ENCODE peak calls at places on chromosomes 16 and 17, in eight cellular contexts. C is SHP77; P is nephron progenitor cell; R is neural crest cell; Z is posterior cingulate gyrus; T is stimulated activated CD4-positive, alpha-beta T cell treated with anti-CD3 and anti-CD28 coated beads, Interleukin-4, amount 100 ng/mL, for 4 hours; W is psoas muscle; H is right cardiac atrium. M is an unnamed sample.

GRCh38 chr17:82407255-82407654 is 10.9 kb upstream of the HEXD start:
- DNase-seq in C (no peak), P (no peak), R (no peak), Z (no peak), T (no peak), W (peak), H (peak), M (no peak)

GRCh38 chr16:11389631-11390565 is 44.6 kb downstream of the RMI2 start:
- DNase-seq in C (no peak), P (no peak), R (no peak), Z (no peak), T (no peak), W (no peak), H (no peak), M (no peak)

GRCh38 chr17:48632579-48633265 is 6.6 kb upstream of the HOXB9 start:
- DNase-seq in C (no peak), P (peak), R (no peak), Z (no peak), T (no peak), W (no peak), H (no peak), M (no peak)

GRCh38 chr17:53837131-53837530 is 14.4 kb downstream of the KIF2B start:
- DNase-seq in C (no peak), P (no peak), R (no peak), Z (no peak), T (no peak), W (no peak), H (no peak), M (no peak)

GRCh38 chr16:4686497-4687210 is 6.7 kb upstream of the NUDT16L1 start:
- DNase-seq in C (no peak), P (no peak), R (no peak), Z (no peak), T (no peak), W (peak), H (peak), M (peak)

GRCh38 chr17:46896991-46897390 is 26.0 kb upstream of the GOSR2 start:
- DNase-seq in C (no peak), P (no peak), R (no peak), Z (no peak), T (no peak), W (no peak), H (no peak), M (no peak)

GRCh38 chr16:50706250-50706649 is 12.8 kb downstream of the NOD2 start:
- DNase-seq in C (no peak), P (no peak), R (no peak), Z (no peak), T (no peak), W (no peak), H (no peak), M (no peak)

GRCh38 chr16:69941251-69942098 is 9.7 kb upstream of the CLEC18A start:
- DNase-seq in C (no peak), P (peak), R (no peak), Z (no peak), T (no peak), W (peak), H (peak), M (peak)

GRCh38 chr17:16048797-16049449 is 49.3 kb downstream of the TTC19 start:
- DNase-seq in C (no peak), P (no peak), R (no peak), Z (no peak), T (no peak), W (no peak), H (peak), M (no peak)

GRCh38 chr17:44005865-44006580 is 1.6 kb downstream of the NAGS start:
- DNase-seq in C (no peak), P (peak), R (peak), Z (no peak), T (peak), W (peak), H (peak), M (peak)

GRCh38 chr16:26644912-26645543 is 421.7 kb upstream of the C16orf82 start:
- DNase-seq in C (no peak), P (no peak), R (no peak), Z (no peak), T (no peak), W (no peak), H (no peak), M (no peak)

GRCh38 chr16:74743668-74744299 is 30.8 kb downstream of the FA2H start:
- DNase-seq in C (peak), P (no peak), R (no peak), Z (no peak), T (no peak), W (no peak), H (no peak), M (no peak)

GRCh38 chr17:70298929-70299529 is 129.7 kb downstream of the KCNJ2 start:
- DNase-seq in C (no peak), P (no peak), R (no peak), Z (no peak), T (no peak), W (no peak), H (no peak), M (no peak)

M was measured in aorta.